ENCODE peak calls at places on chromosomes 13 and 19, in four cellular contexts. I, C, Y and W are unnamed samples. For H3K9me3, the result is how much of the 10 kb centered on the place peaks cover.

GRCh38 chr13:106083620-106084350 is 451.7 kb downstream of the EFNB2 start:
- DNase-seq in I (peak), C (no peak), Y (no peak), W (no peak)

GRCh38 chr13:30666113-30666512 is 48.4 kb downstream of the USPL1 start:
- DNase-seq in I (no peak), C (no peak), Y (no peak), W (no peak)

GRCh38 chr19:37413243-37414084 is 42.6 kb downstream of the ZNF527 start:
- DNase-seq in I (no peak), C (no peak), Y (no peak), W (peak)

GRCh38 chr19:55080121-55080914 is 4.6 kb downstream of the EPS8L1 start:
- DNase-seq in I (peak), C (peak), Y (peak), W (peak)

GRCh38 chr13:42354246-42355117 is 82.5 kb downstream of the AKAP11 start:
- DNase-seq in I (no peak), C (no peak), Y (no peak), W (no peak)

GRCh38 chr13:32938907-32939306 is 77.3 kb upstream of the KL start:
- DNase-seq in I (no peak), C (no peak), Y (no peak), W (no peak)

GRCh38 chr19:1970003-1970805 is 29.2 kb downstream of the CSNK1G2 start:
- DNase-seq in I (no peak), C (no peak), Y (no peak), W (no peak)

GRCh38 chr19:17610384-17610783 is 54.9 kb downstream of the COLGALT1 start:
- DNase-seq in I (peak), C (no peak), Y (no peak), W (peak)

GRCh38 chr13:48235814-48236135 is 2.8 kb downstream of the ITM2B start:
- DNase-seq in I (no peak), C (no peak), Y (no peak), W (no peak)

GRCh38 chr13:77687799-77688198 is 9.7 kb upstream of the SLAIN1 start:
- DNase-seq in I (no peak), C (no peak), Y (no peak), W (no peak)

GRCh38 chr19:40658031-40658430 is 32.4 kb downstream of the NUMBL start:
- DNase-seq in I (no peak), C (no peak), Y (no peak), W (no peak)

GRCh38 chr19:18853755-18854427 is 22.1 kb downstream of the UPF1 start:
- DNase-seq in I (no peak), C (no peak), Y (no peak), W (no peak)

GRCh38 chr13:86446311-86446710 is 647.1 kb upstream of the SLITRK6 start:
- DNase-seq in I (no peak), C (no peak), Y (no peak), W (no peak)

GRCh38 chr13:66532146-66532545 is 698.0 kb downstream of the PCDH9 start:
- DNase-seq in I (no peak), C (no peak), Y (no peak), W (no peak)

GRCh38 chr13:40589285-40590109 is 76.9 kb downstream of the FOXO1 start:
- DNase-seq in I (no peak), C (no peak), Y (no peak), W (no peak)

GRCh38 chr13:102141625-102142472 is 260.0 kb downstream of the FGF14 start:
- DNase-seq in I (no peak), C (no peak), Y (no peak), W (no peak)

GRCh38 chr13:52405767-52406494 is at the start of gene THSD1:
- DNase-seq in I (peak), C (peak), Y (no peak), W (no peak)

GRCh38 chr13:40102854-40103253 is 447.4 kb downstream of the COG6 start:
- DNase-seq in I (no peak), C (peak), Y (no peak), W (peak)

GRCh38 chr19:45294291-45295029 is 28.2 kb downstream of the CKM start:
- DNase-seq in I (no peak), C (no peak), Y (no peak), W (no peak)

GRCh38 chr13:99886706-99887105 is 84.9 kb downstream of the ZIC5 start:
- DNase-seq in I (no peak), C (no peak), Y (no peak), W (no peak)

GRCh38 chr19:2577722-2578335 is 101.9 kb downstream of the GADD45B start:
- DNase-seq in I (no peak), C (no peak), Y (no peak), W (no peak)

GRCh38 chr19:13875824-13876223 is 1.1 kb upstream of the NANOS3 start:
- DNase-seq in I (peak), C (no peak), Y (no peak), W (no peak)

GRCh38 chr13:91045351-91046034 is 302.0 kb upstream of the MIR17HG start:
- DNase-seq in I (peak), C (no peak), Y (no peak), W (no peak)

GRCh38 chr19:16118489-16119033 is 6.9 kb downstream of the RAB8A start:
- DNase-seq in I (no peak), C (no peak), Y (no peak), W (peak)

GRCh38 chr19:11617207-11618062 is 20.2 kb downstream of the ZNF627 start:
- DNase-seq in I (no peak), C (no peak), Y (no peak), W (no peak)
- H3K9me3 ChIP-seq in I (under half), C (under half), Y (under half), W (half or more)

GRCh38 chr13:38685974-38686571 is 804 bp upstream of the FREM2 start:
- DNase-seq in I (peak), C (peak), Y (no peak), W (no peak)
- H3K4me3 ChIP-seq in I (no peak), C (peak), Y (no peak), W (no peak)

GRCh38 chr13:28346136-28346535 is 148.8 kb downstream of the FLT1 start:
- DNase-seq in I (no peak), C (no peak), Y (no peak), W (no peak)
- H3K9me3 ChIP-seq in I (under half), C (under half), Y (under half), W (under half)

GRCh38 chr19:49422407-49423277 is 599 bp downstream of the PTH2 start:
- DNase-seq in I (peak), C (no peak), Y (peak), W (peak)
- H3K4me3 ChIP-seq in I (peak), C (no peak), Y (peak), W (peak)

GRCh38 chr13:80824231-80824630 is 483.3 kb upstream of the SPRY2 start:
- DNase-seq in I (no peak), C (no peak), Y (no peak), W (no peak)
- H3K9me3 ChIP-seq in I (under half), C (under half), Y (under half), W (under half)

GRCh38 chr19:409006-409514 is at the start of gene C2CD4C:
- DNase-seq in I (peak), C (peak), Y (no peak), W (no peak)
- H3K4me3 ChIP-seq in I (peak), C (peak), Y (peak), W (no peak)

DNA sequence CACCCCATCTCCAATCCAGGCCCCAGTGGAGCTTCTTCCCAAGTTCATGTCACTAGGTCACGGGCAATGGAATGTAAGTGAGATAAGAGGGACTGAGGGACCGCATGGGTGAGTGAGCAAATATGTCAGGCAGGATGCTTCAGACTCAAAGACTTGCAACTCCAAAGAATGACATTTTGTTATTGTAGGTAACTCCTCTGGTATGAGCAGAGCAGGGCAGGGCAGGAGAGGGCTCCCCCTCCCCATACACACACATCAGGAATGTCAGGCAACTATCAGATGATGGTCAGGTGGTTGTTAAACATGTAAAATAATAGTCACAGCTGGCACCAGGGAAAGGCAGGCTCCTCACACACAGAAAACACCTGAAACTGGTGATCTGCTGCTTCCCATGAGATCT is 10.6 kb downstream of the ERVV-2 start:
- DNase-seq in I (no peak), C (no peak), Y (no peak), W (no peak)
- H3K9me3 ChIP-seq in I (under half), C (half or more), Y (under half), W (half or more)

DNA sequence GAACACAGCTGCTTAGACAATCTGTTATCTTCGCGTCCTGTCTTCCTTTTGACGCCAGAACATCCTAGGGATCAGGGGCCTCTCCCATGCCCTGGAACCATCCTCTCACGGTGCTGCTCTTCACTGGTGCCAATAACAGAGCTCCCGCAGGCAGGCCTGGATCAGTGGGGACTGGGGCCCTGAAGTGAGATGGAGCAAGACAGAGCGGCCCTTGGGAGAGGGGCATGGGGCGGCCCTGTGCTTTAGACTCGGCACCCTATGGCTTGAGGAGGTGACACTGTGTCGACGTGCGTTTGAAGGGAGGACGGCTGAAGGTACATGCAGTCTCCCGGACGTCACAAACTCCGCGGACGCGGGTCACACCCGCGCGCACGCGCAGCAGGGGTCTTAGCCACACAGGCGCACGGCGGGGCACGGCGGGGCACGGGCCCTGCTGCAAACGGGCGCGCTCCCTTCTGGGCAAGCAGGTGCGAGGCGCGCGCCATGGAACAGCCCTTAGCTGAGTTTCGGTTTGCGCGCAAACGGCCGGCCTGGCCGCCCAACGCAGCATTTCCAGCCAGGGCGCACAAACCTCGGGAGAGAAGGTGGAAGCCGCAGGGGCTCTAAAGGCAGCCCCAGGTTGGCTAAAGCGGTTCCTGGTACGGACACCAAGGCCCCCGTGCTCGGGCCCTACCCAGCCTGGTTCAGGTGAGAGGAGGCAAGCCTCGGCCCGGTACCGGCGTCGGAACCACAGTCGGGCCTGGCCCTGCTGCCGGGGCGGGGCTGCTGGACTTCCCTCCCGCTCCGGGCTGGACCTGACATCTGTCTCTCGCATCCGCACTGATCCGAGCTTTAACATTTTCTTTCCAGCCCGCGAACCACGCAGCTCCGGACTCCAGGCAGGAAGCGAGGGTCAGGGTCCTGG is 16.5 kb upstream of the RNF17 start:
- DNase-seq in I (no peak), C (peak), Y (no peak), W (no peak)
- H3K4me3 ChIP-seq in I (peak), C (peak), Y (no peak), W (no peak)